ENCODE peak calls at places on chromosomes 6 and 20, in nine cellular contexts. One of them, this sample, is unnamed.

GRCh38 chr6:89122625-89123024 is 4.8 kb upstream of the SRSF12 start:
- DNase-seq in NCI-H748 treated with DMSO at 0.1 percent for 48 hours: peak
- DNase-seq in ureter: no peak
- DNase-seq in effector CD4-positive, alpha-beta T cell: no peak
- DNase-seq in NCI-H446: no peak
- DNase-seq in activated T-helper 9 cell treated with anti-CD3 and anti-CD28 coated beads, Interleukin-2, amount 50 U/mL, for 16 hours: no peak
- DNase-seq in T-cell: no peak
- DNase-seq in GM10248: peak
- DNase-seq in NCI-H526: peak
- DNase-seq in this sample: peak

GRCh38 chr6:105302617-105303128 is 100.2 kb downstream of the PREP start:
- DNase-seq in NCI-H748 treated with DMSO at 0.1 percent for 48 hours: peak
- DNase-seq in ureter: no peak
- DNase-seq in effector CD4-positive, alpha-beta T cell: no peak
- DNase-seq in NCI-H446: no peak
- DNase-seq in activated T-helper 9 cell treated with anti-CD3 and anti-CD28 coated beads, Interleukin-2, amount 50 U/mL, for 16 hours: no peak
- DNase-seq in T-cell: no peak
- DNase-seq in GM10248: no peak
- DNase-seq in NCI-H526: no peak
- DNase-seq in this sample: no peak

GRCh38 chr20:23161968-23162696 is 76.0 kb upstream of the CD93 start:
- DNase-seq in NCI-H748 treated with DMSO at 0.1 percent for 48 hours: peak
- DNase-seq in ureter: peak
- DNase-seq in effector CD4-positive, alpha-beta T cell: no peak
- DNase-seq in NCI-H446: peak
- DNase-seq in activated T-helper 9 cell treated with anti-CD3 and anti-CD28 coated beads, Interleukin-2, amount 50 U/mL, for 16 hours: no peak
- DNase-seq in T-cell: no peak
- DNase-seq in GM10248: no peak
- DNase-seq in NCI-H526: peak
- DNase-seq in this sample: peak

GRCh38 chr6:110542311-110543024 is 66.1 kb upstream of the SLC22A16 start:
- DNase-seq in NCI-H748 treated with DMSO at 0.1 percent for 48 hours: no peak
- DNase-seq in ureter: no peak
- DNase-seq in effector CD4-positive, alpha-beta T cell: no peak
- DNase-seq in NCI-H446: no peak
- DNase-seq in activated T-helper 9 cell treated with anti-CD3 and anti-CD28 coated beads, Interleukin-2, amount 50 U/mL, for 16 hours: no peak
- DNase-seq in T-cell: no peak
- DNase-seq in GM10248: no peak
- DNase-seq in NCI-H526: no peak
- DNase-seq in this sample: no peak

GRCh38 chr6:169723991-169724553 is at the start of gene PHF10:
- DNase-seq in NCI-H748 treated with DMSO at 0.1 percent for 48 hours: no peak
- DNase-seq in ureter: no peak
- DNase-seq in effector CD4-positive, alpha-beta T cell: peak
- DNase-seq in NCI-H446: no peak
- DNase-seq in activated T-helper 9 cell treated with anti-CD3 and anti-CD28 coated beads, Interleukin-2, amount 50 U/mL, for 16 hours: peak
- DNase-seq in T-cell: no peak
- DNase-seq in GM10248: peak
- DNase-seq in NCI-H526: peak
- DNase-seq in this sample: peak

GRCh38 chr20:57996936-57997629 is 231.4 kb downstream of the ANKRD60 start:
- DNase-seq in NCI-H748 treated with DMSO at 0.1 percent for 48 hours: no peak
- DNase-seq in ureter: no peak
- DNase-seq in effector CD4-positive, alpha-beta T cell: no peak
- DNase-seq in NCI-H446: no peak
- DNase-seq in activated T-helper 9 cell treated with anti-CD3 and anti-CD28 coated beads, Interleukin-2, amount 50 U/mL, for 16 hours: no peak
- DNase-seq in T-cell: no peak
- DNase-seq in GM10248: no peak
- DNase-seq in NCI-H526: no peak
- DNase-seq in this sample: no peak

GRCh38 chr6:797479-798077 is 104.6 kb upstream of the EXOC2 start:
- DNase-seq in NCI-H748 treated with DMSO at 0.1 percent for 48 hours: peak
- DNase-seq in ureter: peak
- DNase-seq in effector CD4-positive, alpha-beta T cell: peak
- DNase-seq in NCI-H446: no peak
- DNase-seq in activated T-helper 9 cell treated with anti-CD3 and anti-CD28 coated beads, Interleukin-2, amount 50 U/mL, for 16 hours: no peak
- DNase-seq in T-cell: no peak
- DNase-seq in GM10248: peak
- DNase-seq in NCI-H526: peak
- DNase-seq in this sample: peak

GRCh38 chr6:161257778-161258457 is 15.9 kb downstream of the AGPAT4 start:
- DNase-seq in NCI-H748 treated with DMSO at 0.1 percent for 48 hours: no peak
- DNase-seq in ureter: no peak
- DNase-seq in effector CD4-positive, alpha-beta T cell: no peak
- DNase-seq in NCI-H446: peak
- DNase-seq in activated T-helper 9 cell treated with anti-CD3 and anti-CD28 coated beads, Interleukin-2, amount 50 U/mL, for 16 hours: no peak
- DNase-seq in T-cell: no peak
- DNase-seq in GM10248: no peak
- DNase-seq in NCI-H526: no peak
- DNase-seq in this sample: no peak

GRCh38 chr6:147205690-147206600 is 1.7 kb downstream of the STXBP5 start:
- DNase-seq in NCI-H748 treated with DMSO at 0.1 percent for 48 hours: peak
- DNase-seq in ureter: no peak
- DNase-seq in effector CD4-positive, alpha-beta T cell: no peak
- DNase-seq in NCI-H446: no peak
- DNase-seq in activated T-helper 9 cell treated with anti-CD3 and anti-CD28 coated beads, Interleukin-2, amount 50 U/mL, for 16 hours: no peak
- DNase-seq in T-cell: no peak
- DNase-seq in GM10248: no peak
- DNase-seq in NCI-H526: peak
- DNase-seq in this sample: no peak

GRCh38 chr6:84521419-84522001 is 242.9 kb downstream of the TBX18 start:
- DNase-seq in NCI-H748 treated with DMSO at 0.1 percent for 48 hours: no peak
- DNase-seq in ureter: no peak
- DNase-seq in effector CD4-positive, alpha-beta T cell: no peak
- DNase-seq in NCI-H446: no peak
- DNase-seq in activated T-helper 9 cell treated with anti-CD3 and anti-CD28 coated beads, Interleukin-2, amount 50 U/mL, for 16 hours: no peak
- DNase-seq in T-cell: no peak
- DNase-seq in GM10248: no peak
- DNase-seq in NCI-H526: no peak
- DNase-seq in this sample: no peak

GRCh38 chr6:131731224-131731623 is 20.4 kb upstream of the CTAGE9 start:
- DNase-seq in NCI-H748 treated with DMSO at 0.1 percent for 48 hours: no peak
- DNase-seq in ureter: no peak
- DNase-seq in effector CD4-positive, alpha-beta T cell: no peak
- DNase-seq in NCI-H446: no peak
- DNase-seq in activated T-helper 9 cell treated with anti-CD3 and anti-CD28 coated beads, Interleukin-2, amount 50 U/mL, for 16 hours: no peak
- DNase-seq in T-cell: no peak
- DNase-seq in GM10248: no peak
- DNase-seq in NCI-H526: no peak
- DNase-seq in this sample: no peak

GRCh38 chr6:74578339-74578738 is 627.5 kb downstream of the COL12A1 start:
- DNase-seq in NCI-H748 treated with DMSO at 0.1 percent for 48 hours: no peak
- DNase-seq in ureter: no peak
- DNase-seq in effector CD4-positive, alpha-beta T cell: no peak
- DNase-seq in NCI-H446: no peak
- DNase-seq in activated T-helper 9 cell treated with anti-CD3 and anti-CD28 coated beads, Interleukin-2, amount 50 U/mL, for 16 hours: no peak
- DNase-seq in T-cell: no peak
- DNase-seq in GM10248: no peak
- DNase-seq in NCI-H526: no peak
- DNase-seq in this sample: no peak

GRCh38 chr6:7424967-7425807 is 35.6 kb downstream of the RIOK1 start:
- DNase-seq in NCI-H748 treated with DMSO at 0.1 percent for 48 hours: peak
- DNase-seq in ureter: no peak
- DNase-seq in effector CD4-positive, alpha-beta T cell: no peak
- DNase-seq in NCI-H446: no peak
- DNase-seq in activated T-helper 9 cell treated with anti-CD3 and anti-CD28 coated beads, Interleukin-2, amount 50 U/mL, for 16 hours: no peak
- DNase-seq in T-cell: no peak
- DNase-seq in GM10248: no peak
- DNase-seq in NCI-H526: peak
- DNase-seq in this sample: peak

GRCh38 chr20:18853946-18854646 is 40.5 kb downstream of the SCP2D1 start:
- DNase-seq in NCI-H748 treated with DMSO at 0.1 percent for 48 hours: no peak
- DNase-seq in ureter: no peak
- DNase-seq in effector CD4-positive, alpha-beta T cell: no peak
- DNase-seq in NCI-H446: no peak
- DNase-seq in activated T-helper 9 cell treated with anti-CD3 and anti-CD28 coated beads, Interleukin-2, amount 50 U/mL, for 16 hours: no peak
- DNase-seq in T-cell: no peak
- DNase-seq in GM10248: no peak
- DNase-seq in NCI-H526: no peak
- DNase-seq in this sample: no peak

GRCh38 chr6:142810952-142811514 is 133.9 kb downstream of the HIVEP2 start:
- DNase-seq in NCI-H748 treated with DMSO at 0.1 percent for 48 hours: no peak
- DNase-seq in ureter: no peak
- DNase-seq in effector CD4-positive, alpha-beta T cell: no peak
- DNase-seq in NCI-H446: no peak
- DNase-seq in activated T-helper 9 cell treated with anti-CD3 and anti-CD28 coated beads, Interleukin-2, amount 50 U/mL, for 16 hours: no peak
- DNase-seq in T-cell: no peak
- DNase-seq in GM10248: no peak
- DNase-seq in NCI-H526: peak
- DNase-seq in this sample: no peak

GRCh38 chr6:158086706-158087518 is 81.2 kb downstream of the SERAC1 start:
- DNase-seq in NCI-H748 treated with DMSO at 0.1 percent for 48 hours: no peak
- DNase-seq in ureter: no peak
- DNase-seq in effector CD4-positive, alpha-beta T cell: no peak
- DNase-seq in NCI-H446: no peak
- DNase-seq in activated T-helper 9 cell treated with anti-CD3 and anti-CD28 coated beads, Interleukin-2, amount 50 U/mL, for 16 hours: no peak
- DNase-seq in T-cell: no peak
- DNase-seq in GM10248: no peak
- DNase-seq in NCI-H526: no peak
- DNase-seq in this sample: no peak

GRCh38 chr6:12537389-12537788 is 179.2 kb upstream of the PHACTR1 start:
- DNase-seq in NCI-H748 treated with DMSO at 0.1 percent for 48 hours: no peak
- DNase-seq in ureter: no peak
- DNase-seq in effector CD4-positive, alpha-beta T cell: no peak
- DNase-seq in NCI-H446: no peak
- DNase-seq in activated T-helper 9 cell treated with anti-CD3 and anti-CD28 coated beads, Interleukin-2, amount 50 U/mL, for 16 hours: no peak
- DNase-seq in T-cell: no peak
- DNase-seq in GM10248: no peak
- DNase-seq in NCI-H526: no peak
- DNase-seq in this sample: no peak

GRCh38 chr6:15936503-15936902 is 192.4 kb upstream of the MYLIP start:
- DNase-seq in NCI-H748 treated with DMSO at 0.1 percent for 48 hours: peak
- DNase-seq in ureter: no peak
- DNase-seq in effector CD4-positive, alpha-beta T cell: no peak
- DNase-seq in NCI-H446: no peak
- DNase-seq in activated T-helper 9 cell treated with anti-CD3 and anti-CD28 coated beads, Interleukin-2, amount 50 U/mL, for 16 hours: no peak
- DNase-seq in T-cell: no peak
- DNase-seq in GM10248: peak
- DNase-seq in NCI-H526: no peak
- DNase-seq in this sample: peak

GRCh38 chr6:2768125-2768524 is 2.9 kb downstream of the WRNIP1 start:
- DNase-seq in NCI-H748 treated with DMSO at 0.1 percent for 48 hours: no peak
- DNase-seq in ureter: no peak
- DNase-seq in effector CD4-positive, alpha-beta T cell: no peak
- DNase-seq in NCI-H446: no peak
- DNase-seq in activated T-helper 9 cell treated with anti-CD3 and anti-CD28 coated beads, Interleukin-2, amount 50 U/mL, for 16 hours: no peak
- DNase-seq in T-cell: no peak
- DNase-seq in GM10248: no peak
- DNase-seq in NCI-H526: no peak
- DNase-seq in this sample: no peak

GRCh38 chr6:131210469-131210868 is 75.2 kb downstream of the AKAP7 start:
- DNase-seq in NCI-H748 treated with DMSO at 0.1 percent for 48 hours: no peak
- DNase-seq in ureter: no peak
- DNase-seq in effector CD4-positive, alpha-beta T cell: no peak
- DNase-seq in NCI-H446: no peak
- DNase-seq in activated T-helper 9 cell treated with anti-CD3 and anti-CD28 coated beads, Interleukin-2, amount 50 U/mL, for 16 hours: no peak
- DNase-seq in T-cell: no peak
- DNase-seq in GM10248: no peak
- DNase-seq in NCI-H526: no peak
- DNase-seq in this sample: no peak

GRCh38 chr6:15736023-15736696 is 73.3 kb upstream of the DTNBP1 start:
- DNase-seq in NCI-H748 treated with DMSO at 0.1 percent for 48 hours: no peak
- DNase-seq in ureter: no peak
- DNase-seq in effector CD4-positive, alpha-beta T cell: no peak
- DNase-seq in NCI-H446: no peak
- DNase-seq in activated T-helper 9 cell treated with anti-CD3 and anti-CD28 coated beads, Interleukin-2, amount 50 U/mL, for 16 hours: no peak
- DNase-seq in T-cell: no peak
- DNase-seq in GM10248: no peak
- DNase-seq in NCI-H526: no peak
- DNase-seq in this sample: no peak

GRCh38 chr20:32675223-32675975 is 1.7 kb upstream of the C20orf203 start:
- DNase-seq in NCI-H748 treated with DMSO at 0.1 percent for 48 hours: peak
- DNase-seq in ureter: no peak
- DNase-seq in effector CD4-positive, alpha-beta T cell: no peak
- DNase-seq in NCI-H446: no peak
- DNase-seq in activated T-helper 9 cell treated with anti-CD3 and anti-CD28 coated beads, Interleukin-2, amount 50 U/mL, for 16 hours: no peak
- DNase-seq in T-cell: no peak
- DNase-seq in GM10248: no peak
- DNase-seq in NCI-H526: peak
- DNase-seq in this sample: no peak

This sample was measured in RPMI8226.